ENCODE peak calls at places on chromosomes 2 and 18, in ten cellular contexts. I is fibroblast of the aortic adventitia, Z is fibroblast of lung, M is substantia nigra, F is putamen, V is EH, Q is NCI-H510A, A is GM20000, C is ovary, G is SHP77. T is an unnamed sample.

GRCh38 chr2:99067871-99068270 is 73.6 kb upstream of the C2orf15 start:
- DNase-seq in C (no peak), G (no peak), I (no peak), A (no peak), V (no peak), Q (no peak), F (no peak), Z (no peak), M (no peak), T (no peak)

GRCh38 chr2:141506116-141506515 is 624.7 kb downstream of the LRP1B start:
- DNase-seq in Q (no peak), G (no peak), V (no peak), M (no peak), C (no peak), Z (no peak), F (no peak), A (no peak), I (no peak), T (no peak)

GRCh38 chr2:42169869-42170465 is 814 bp downstream of the EML4 start:
- DNase-seq in V (peak), G (no peak), F (no peak), I (peak), M (no peak), Z (no peak), A (peak), C (no peak), Q (no peak), T (no peak)

GRCh38 chr2:86069091-86069685 is 36.5 kb downstream of the POLR1A start:
- DNase-seq in I (no peak), G (no peak), Q (no peak), Z (peak), V (peak), F (no peak), C (no peak), A (no peak), M (no peak), T (no peak)

GRCh38 chr2:143110759-143111428 is 18.3 kb upstream of the ARHGAP15 start:
- DNase-seq in G (peak), I (peak), A (peak), Q (peak), F (peak), M (no peak), C (peak), V (peak), Z (peak), T (no peak)

GRCh38 chr2:170842785-170843184 is 26.1 kb downstream of the GAD1 start:
- DNase-seq in I (peak), M (no peak), G (no peak), F (no peak), C (no peak), Q (no peak), Z (no peak), A (no peak), V (peak), T (no peak)

GRCh38 chr2:238238311-238238765 is 1.5 kb downstream of the HES6 start:
- DNase-seq in M (no peak), F (no peak), I (no peak), A (no peak), G (no peak), Q (no peak), Z (no peak), V (no peak), C (no peak), T (no peak)

GRCh38 chr18:79615091-79615490 is 64.5 kb upstream of the CTDP1 start:
- DNase-seq in G (no peak), I (no peak), Z (no peak), C (peak), M (no peak), V (no peak), Q (no peak), A (no peak), F (no peak), T (no peak)

GRCh38 chr2:32136097-32136496 is 29.6 kb upstream of the SLC30A6 start:
- DNase-seq in A (no peak), F (no peak), C (no peak), M (no peak), Q (no peak), V (peak), I (peak), Z (no peak), G (no peak), T (no peak)

GRCh38 chr2:231034291-231034882 is 2.9 kb upstream of the C2orf72 start:
- DNase-seq in Q (no peak), A (peak), V (no peak), Z (no peak), I (no peak), C (no peak), F (no peak), M (no peak), G (no peak), T (no peak)

GRCh38 chr2:184920451-184920965 is 322.2 kb downstream of the ZNF804A start:
- DNase-seq in I (peak), F (peak), G (no peak), A (no peak), M (no peak), Q (no peak), V (no peak), Z (peak), C (no peak), T (no peak)

GRCh38 chr2:184875911-184876310 is 277.6 kb downstream of the ZNF804A start:
- DNase-seq in I (peak), Q (no peak), A (no peak), V (no peak), F (no peak), G (no peak), Z (no peak), M (no peak), C (peak), T (no peak)

GRCh38 chr2:17799301-17800126 is 16.7 kb upstream of the MSGN1 start:
- DNase-seq in M (no peak), G (no peak), F (no peak), V (no peak), I (no peak), C (no peak), A (no peak), Q (no peak), Z (no peak), T (no peak)

GRCh38 chr2:40421643-40422297 is 30.1 kb downstream of the SLC8A1 start:
- DNase-seq in I (peak), A (no peak), M (no peak), C (no peak), V (peak), F (no peak), Q (no peak), G (no peak), Z (peak), T (no peak)

GRCh38 chr2:241478166-241478565 is 30.2 kb downstream of the STK25 start:
- DNase-seq in F (no peak), C (no peak), M (no peak), A (no peak), Q (no peak), G (no peak), I (no peak), V (no peak), Z (no peak), T (no peak)

GRCh38 chr2:8662239-8662879 is 19.5 kb upstream of the ID2 start:
- DNase-seq in Q (no peak), V (peak), I (peak), G (no peak), M (no peak), Z (peak), C (no peak), A (no peak), F (no peak), T (no peak)

GRCh38 chr2:128537646-128538045 is 219.0 kb upstream of the HS6ST1 start:
- DNase-seq in M (no peak), Q (no peak), A (no peak), Z (no peak), C (no peak), G (no peak), V (no peak), F (no peak), I (no peak), T (no peak)

GRCh38 chr18:57437782-57438668 is 2.9 kb downstream of the ONECUT2 start:
- DNase-seq in G (peak), C (no peak), A (peak), V (peak), I (peak), F (peak), M (peak), Z (peak), Q (peak), T (no peak)

GRCh38 chr2:191688934-191689695 is 11.2 kb downstream of the NABP1 start:
- DNase-seq in G (no peak), Z (peak), V (peak), Q (no peak), I (peak), M (no peak), F (no peak), A (no peak), C (no peak), T (no peak)

GRCh38 chr2:241499146-241499965 is 9.0 kb downstream of the STK25 start:
- DNase-seq in Q (peak), F (no peak), Z (no peak), I (no peak), G (no peak), C (no peak), A (no peak), M (no peak), V (no peak), T (no peak)

GRCh38 chr2:157444643-157445040 is 753 bp upstream of the CYTIP start:
- DNase-seq in A (no peak), G (no peak), F (no peak), M (no peak), Q (no peak), Z (no peak), I (no peak), V (no peak), C (no peak), T (no peak)

GRCh38 chr2:232276739-232277313 is 101.7 kb upstream of the ALPP start:
- DNase-seq in V (no peak), I (no peak), C (no peak), M (no peak), F (no peak), A (no peak), G (no peak), Q (no peak), Z (no peak), T (no peak)

GRCh38 chr2:160574472-160575140 is 81.0 kb upstream of the RBMS1 start:
- DNase-seq in A (no peak), V (peak), G (no peak), M (no peak), C (no peak), I (peak), Q (no peak), F (peak), Z (peak), T (no peak)

GRCh38 chr2:232437130-232437620 is 18.8 kb upstream of the ALPI start:
- DNase-seq in G (no peak), M (no peak), Z (no peak), Q (no peak), V (no peak), I (no peak), A (no peak), C (no peak), F (no peak), T (no peak)

GRCh38 chr2:26172866-26173595 is at the start of gene GAREM2:
- DNase-seq in V (no peak), C (no peak), F (no peak), M (no peak), Z (no peak), G (no peak), A (peak), Q (no peak), I (no peak), T (no peak)

GRCh38 chr18:24341361-24341760 is 56.3 kb downstream of the OSBPL1A start:
- DNase-seq in A (no peak), Z (no peak), G (no peak), V (peak), M (no peak), F (no peak), Q (no peak), I (no peak), C (no peak), T (no peak)

T was measured in thoracic aorta.